ENCODE peak calls at places on chromosomes 12 and 14, in four cellular contexts. X is IMR-90, T is mesendoderm, K is mesenchymal stem cell. Z is an unnamed sample.

GRCh38 chr14:103393687-103394626 is 8.7 kb downstream of the MARK3 start:
- DNase-seq in X (peak), T (no peak), K (peak), Z (no peak)

GRCh38 chr12:95790912-95791849 is 617 bp upstream of the NTN4 start:
- DNase-seq in T (peak), X (peak), K (peak), Z (peak)

GRCh38 chr14:65732112-65732511 is 319.6 kb downstream of the FUT8 start:
- DNase-seq in K (no peak), X (no peak), T (no peak), Z (no peak)

GRCh38 chr14:69694730-69695663 is 71.9 kb upstream of the SRSF5 start:
- DNase-seq in K (no peak), X (peak), T (no peak), Z (no peak)

GRCh38 chr12:8780389-8780788 is 42.0 kb upstream of the A2ML1 start:
- DNase-seq in T (peak), K (peak), X (peak), Z (peak)

GRCh38 chr12:52280319-52280795 is 5.9 kb downstream of the KRT86 start:
- DNase-seq in K (peak), X (peak), T (no peak), Z (no peak)

GRCh38 chr12:122062832-122063690 is 15.5 kb upstream of the MLXIP start:
- DNase-seq in K (peak), T (peak), X (peak), Z (peak)

GRCh38 chr14:65195042-65195719 is 92.9 kb upstream of the MAX start:
- DNase-seq in K (no peak), X (no peak), T (no peak), Z (no peak)

GRCh38 chr12:96233941-96234461 is 39.8 kb downstream of the ELK3 start:
- DNase-seq in K (no peak), X (peak), T (no peak), Z (no peak)

GRCh38 chr14:104827173-104828055 is 26.5 kb downstream of the ZBTB42 start:
- DNase-seq in T (peak), K (peak), X (peak), Z (peak)

GRCh38 chr14:31879661-31880348 is 197.3 kb upstream of the ARHGAP5 start:
- DNase-seq in X (no peak), T (no peak), K (no peak), Z (no peak)

GRCh38 chr12:64780220-64780530 is 21.0 kb upstream of the GNS start:
- DNase-seq in T (no peak), K (no peak), X (no peak), Z (no peak)
- H3K9ac ChIP-seq in T (peak), K (no peak), X (no peak), Z (no peak)

DNA sequence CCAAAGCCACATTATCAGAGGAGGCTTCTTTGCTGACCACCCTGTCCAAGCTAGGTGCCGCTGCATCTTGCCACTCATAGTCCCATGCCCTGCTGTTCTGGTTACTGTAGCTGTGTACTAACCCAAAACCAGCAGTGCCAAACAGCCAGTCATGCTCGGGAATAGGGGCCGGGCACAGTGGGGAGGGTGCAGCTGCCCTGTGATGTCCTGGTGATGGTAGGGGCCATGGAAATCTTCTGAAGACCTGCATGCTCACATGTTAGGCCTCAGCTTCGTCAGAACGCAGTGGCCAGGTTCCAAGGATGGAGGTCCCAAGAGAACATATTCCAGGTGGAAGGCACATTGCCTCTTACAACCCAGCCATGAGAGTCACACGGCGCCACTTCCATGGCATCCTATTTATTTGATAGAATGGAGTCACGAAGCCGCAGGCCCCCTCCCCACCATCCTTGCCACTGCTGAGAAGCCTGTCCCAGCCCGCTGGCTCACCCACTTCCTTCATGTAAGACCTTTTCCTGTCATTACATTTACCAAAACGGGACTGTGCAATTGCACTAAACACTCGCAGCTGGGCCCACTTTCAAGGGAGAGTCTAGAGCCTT is 48.5 kb downstream of the FAM222A start:
- DNase-seq in T (no peak), K (no peak), X (no peak), Z (peak)
- H2BK15ac ChIP-seq in T (no peak), K (no peak), X (no peak), Z (no peak)

DNA sequence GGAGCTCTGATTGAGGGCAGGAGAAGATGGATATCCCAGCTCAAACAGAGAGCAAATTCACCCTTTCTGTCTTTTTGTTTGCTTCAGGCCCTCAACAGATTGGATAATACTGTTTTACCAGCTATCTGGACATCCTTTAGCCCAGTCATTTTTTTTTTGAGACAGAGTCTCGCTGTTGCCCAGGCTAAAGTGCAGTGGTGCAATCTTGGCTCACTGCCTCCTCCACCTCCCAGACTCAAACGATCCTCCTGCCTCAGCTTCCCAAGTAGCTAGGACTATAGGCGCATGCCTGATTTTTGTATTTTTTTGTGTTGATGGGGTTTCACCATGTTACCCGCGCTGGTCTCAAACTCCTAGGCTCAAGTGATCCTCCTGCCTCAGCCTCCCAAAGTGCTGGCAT is 40.8 kb downstream of the ARF6 start:
- DNase-seq in X (no peak), T (no peak), K (no peak), Z (no peak)
- H3K9ac ChIP-seq in X (no peak), T (no peak), K (no peak), Z (no peak)

GRCh38 chr12:49923035-49923644 is 19.4 kb upstream of the FAIM2 start:
- DNase-seq in T (no peak), X (no peak), K (no peak), Z (peak)

GRCh38 chr12:49922349-49923034 is 18.8 kb upstream of the FAIM2 start:
- DNase-seq in T (no peak), K (no peak), X (no peak), Z (peak)

GRCh38 chr12:49925433-49926194 is 21.9 kb upstream of the FAIM2 start:
- DNase-seq in X (no peak), K (no peak), T (no peak), Z (peak)

GRCh38 chr12:49924847-49925246 is 21.1 kb upstream of the FAIM2 start:
- DNase-seq in X (no peak), T (no peak), K (no peak), Z (peak)

GRCh38 chr12:49923878-49924610 is 20.3 kb upstream of the FAIM2 start:
- DNase-seq in X (no peak), K (no peak), T (no peak), Z (peak)
- H2BK15ac ChIP-seq in X (no peak), K (no peak), T (no peak), Z (no peak)

GRCh38 chr12:66500841-66501240 is 178.0 kb downstream of the GRIP1 start:
- DNase-seq in K (no peak), X (no peak), T (no peak), Z (no peak)
- H3K9ac ChIP-seq in K (no peak), X (no peak), T (no peak), Z (no peak)

DNA sequence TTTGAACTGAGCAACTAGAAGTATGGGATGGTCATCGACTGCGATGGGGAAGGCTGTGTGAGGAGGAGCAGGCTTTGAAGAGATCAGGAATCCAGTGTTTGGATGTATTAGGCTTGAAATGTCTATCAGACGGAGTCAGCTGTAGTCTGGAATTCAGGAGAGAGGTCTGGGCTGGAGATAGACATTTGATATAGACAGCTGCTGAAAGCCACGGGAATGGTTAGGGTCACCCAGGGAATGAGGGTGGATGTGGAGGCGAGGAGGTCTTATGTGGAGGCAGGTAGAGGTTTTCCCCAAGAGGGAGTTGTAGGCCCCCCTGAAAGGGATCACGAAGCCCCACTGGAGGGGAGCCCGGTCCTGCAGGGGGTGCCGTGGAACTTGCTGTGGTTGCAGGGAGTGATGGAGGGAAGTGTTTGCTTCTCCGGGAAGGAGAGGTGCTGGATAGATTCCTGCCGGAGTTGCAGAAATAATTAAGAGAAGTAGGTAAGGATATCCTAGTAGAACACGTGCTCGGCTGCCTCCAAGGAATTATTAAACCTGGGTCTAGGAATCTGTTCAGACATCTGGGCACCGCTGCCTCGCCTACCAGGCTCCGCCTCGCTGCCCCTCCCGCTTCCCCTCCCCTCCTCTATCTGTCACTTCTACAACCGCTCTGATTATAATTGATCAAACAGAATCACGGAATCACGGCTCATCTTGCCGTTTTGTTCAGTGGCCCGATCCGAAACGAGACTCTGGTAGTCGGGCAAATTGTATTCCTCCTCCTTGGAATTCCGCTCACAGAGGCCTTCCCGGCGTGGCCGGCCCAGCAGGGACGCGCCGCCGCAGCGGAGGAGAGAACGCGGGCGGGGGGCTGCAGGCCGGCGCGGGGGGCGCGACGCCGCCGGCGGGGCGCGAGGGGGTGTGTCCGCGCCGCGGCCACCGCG is 824 bp upstream of the CACNA1C start:
- DNase-seq in K (peak), X (no peak), T (no peak), Z (no peak)
- H2BK15ac ChIP-seq in K (no peak), X (peak), T (no peak), Z (no peak)

Z was measured in H9.